ENCODE peak calls at places on chromosomes 7 and 10, in five cellular contexts. A, X, I, J and E are unnamed samples.

GRCh38 chr10:80539421-80539999 is 1.8 kb downstream of the SH2D4B start:
- DNase-seq in A (peak; percentile 8), X (no peak), I (no peak), J (no peak), E (no peak)

GRCh38 chr10:75396861-75397570 is 4.5 kb downstream of the ZNF503 start:
- DNase-seq in A (peak; percentile 20), X (peak; percentile 63), I (no peak), J (no peak), E (no peak)

GRCh38 chr7:143405671-143406352 is 2.8 kb downstream of the EPHA1 start:
- DNase-seq in A (no peak), X (peak; percentile 76), I (no peak), J (no peak), E (no peak)

GRCh38 chr10:5876181-5876768 is 13.4 kb downstream of the ANKRD16 start:
- DNase-seq in A (no peak), X (no peak), I (peak; percentile 71), J (no peak), E (peak; percentile 45)

GRCh38 chr7:112233048-112233697 is 26.7 kb downstream of the ZNF277 start:
- DNase-seq in A (no peak), X (no peak), I (no peak), J (no peak), E (no peak)

GRCh38 chr7:139317954-139318505 is 23.1 kb upstream of the FMC1 start:
- DNase-seq in A (no peak), X (no peak), I (no peak), J (no peak), E (no peak)

GRCh38 chr7:19177269-19177668 is 32.0 kb upstream of the FERD3L start:
- DNase-seq in A (no peak), X (no peak), I (no peak), J (no peak), E (no peak)

GRCh38 chr7:26858735-26859134 is 5.7 kb downstream of the SKAP2 start:
- DNase-seq in A (no peak), X (peak; percentile 46), I (no peak), J (no peak), E (no peak)

GRCh38 chr10:122981066-122981464 is 864 bp downstream of the PSTK start:
- DNase-seq in A (no peak), X (peak; percentile 69), I (peak; percentile 65), J (peak; percentile 34), E (no peak)

GRCh38 chr7:123070702-123071286 is 75.3 kb upstream of the TAS2R16 start:
- DNase-seq in A (no peak), X (peak; percentile 54), I (peak; percentile 39), J (peak; percentile 32), E (no peak)

GRCh38 chr7:39741942-39742623 is 118.7 kb downstream of the RALA start:
- DNase-seq in A (peak; percentile 48), X (peak; percentile 97), I (peak; percentile 37), J (no peak), E (no peak)

GRCh38 chr7:130010689-130011412 is 40.3 kb downstream of the ZC3HC1 start:
- DNase-seq in A (peak; percentile 90), X (peak; percentile 87), I (peak; percentile 83), J (peak; percentile 87), E (peak; percentile 88)

GRCh38 chr7:1666779-1667565 is 3.1 kb upstream of the ELFN1 start:
- DNase-seq in A (no peak), X (peak; percentile 28), I (peak; percentile 86), J (no peak), E (no peak)

GRCh38 chr10:29688230-29688634 is 53.5 kb upstream of the SVIL start:
- DNase-seq in A (no peak), X (peak; percentile 85), I (peak; percentile 47), J (peak; percentile 32), E (no peak)

GRCh38 chr10:102639527-102639926 is 4.8 kb upstream of the TRIM8 start:
- DNase-seq in A (no peak), X (no peak), I (no peak), J (no peak), E (no peak)

GRCh38 chr10:94129393-94130130 is 135.8 kb downstream of the PLCE1 start:
- DNase-seq in A (no peak), X (no peak), I (no peak), J (no peak), E (no peak)

GRCh38 chr7:73361340-73361739 is 33.4 kb downstream of the FKBP6 start:
- DNase-seq in A (no peak), X (no peak), I (no peak), J (no peak), E (no peak)

GRCh38 chr10:49123981-49124920 is 8.9 kb upstream of the VSTM4 start:
- DNase-seq in A (no peak), X (no peak), I (no peak), J (no peak), E (no peak)

GRCh38 chr7:45084901-45085618 is 3.7 kb downstream of the NACAD start:
- DNase-seq in A (no peak), X (no peak), I (peak; percentile 35), J (no peak), E (no peak)

GRCh38 chr7:158009886-158010285 is 577.7 kb downstream of the PTPRN2 start:
- DNase-seq in A (no peak), X (no peak), I (no peak), J (no peak), E (no peak)
- H3K27ac ChIP-seq in A (no peak overlapping the region), X (no peak overlapping the region), I (no peak overlapping the region), J (no peak overlapping the region), E (no peak overlapping the region)

GRCh38 chr7:99380823-99381663 is 6.5 kb downstream of the ARPC1B start:
- DNase-seq in A (peak; percentile 57), X (no peak), I (peak; percentile 30), J (no peak), E (no peak)

GRCh38 chr7:99375070-99375807 is 709 bp downstream of the ARPC1B start:
- DNase-seq in A (peak; percentile 88), X (peak; percentile 71), I (peak; percentile 92), J (no peak), E (no peak)

GRCh38 chr7:99381664-99382075 is 7.1 kb downstream of the ARPC1B start:
- DNase-seq in A (no peak), X (no peak), I (peak; percentile 71), J (no peak), E (no peak)

GRCh38 chr7:99380032-99380822 is 5.7 kb downstream of the ARPC1B start:
- DNase-seq in A (peak; percentile 42), X (peak; percentile 49), I (no peak), J (no peak), E (no peak)

GRCh38 chr7:99379043-99379577 is 4.6 kb downstream of the ARPC1B start:
- DNase-seq in A (peak; percentile 61), X (no peak), I (no peak), J (no peak), E (no peak)
- TF ChIP-seq POLR2AphosphoS5 in A (peak; percentile 13), X (no peak), I (no peak), J (no peak), E (no peak)

DNA sequence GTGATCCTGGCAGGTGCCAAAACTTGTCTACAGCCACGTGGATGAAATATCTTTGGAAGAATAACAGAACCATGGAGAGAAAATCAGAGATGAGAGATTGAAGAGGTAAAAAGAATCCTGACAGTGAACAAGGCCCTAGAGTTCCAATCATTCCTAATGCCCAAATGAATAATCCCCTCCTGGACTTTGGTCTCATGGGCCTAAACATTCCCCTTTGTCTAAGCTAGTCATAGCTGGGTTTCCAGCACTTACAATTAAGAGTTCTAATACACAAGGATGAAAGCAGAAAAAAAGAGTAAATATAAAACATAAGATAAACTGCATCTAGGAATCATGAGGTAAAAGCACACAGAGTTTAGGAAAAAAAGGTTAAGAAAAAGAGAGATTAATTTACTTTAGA is 40.2 kb downstream of the ARHGAP12 start:
- DNase-seq in A (no peak), X (no peak), I (no peak), J (no peak), E (no peak)
- H3K27ac ChIP-seq in A (no peak overlapping the region), X (no peak overlapping the region), I (no peak overlapping the region), J (peak overlapping the region; percentile 82), E (no peak overlapping the region)

GRCh38 chr10:11231285-11231684 is 213.6 kb downstream of the CELF2 start:
- DNase-seq in A (no peak), X (no peak), I (no peak), J (no peak), E (no peak)
- TF ChIP-seq POLR2AphosphoS5 in A (no peak), X (no peak), I (no peak), J (no peak), E (no peak)

GRCh38 chr10:121607310-121608055 is 9.2 kb upstream of the FGFR2 start:
- DNase-seq in A (no peak), X (no peak), I (no peak), J (no peak), E (no peak)

GRCh38 chr10:121601458-121601857 is 3.2 kb upstream of the FGFR2 start:
- DNase-seq in A (no peak), X (no peak), I (no peak), J (no peak), E (no peak)

GRCh38 chr10:121609426-121610380 is 11.5 kb upstream of the FGFR2 start:
- DNase-seq in A (no peak), X (no peak), I (no peak), J (no peak), E (no peak)

GRCh38 chr10:121608669-121609190 is 10.5 kb upstream of the FGFR2 start:
- DNase-seq in A (peak; percentile 75), X (peak; percentile 84), I (peak; percentile 97), J (peak; percentile 43), E (no peak)

GRCh38 chr10:121605708-121606107 is 7.5 kb upstream of the FGFR2 start:
- DNase-seq in A (no peak), X (no peak), I (no peak), J (no peak), E (no peak)
- H3K27ac ChIP-seq in A (no peak overlapping the region), X (no peak overlapping the region), I (no peak overlapping the region), J (no peak overlapping the region), E (no peak overlapping the region)